ENCODE peak calls at places on chromosomes 3 and 15, in ten cellular contexts. One of them, this sample, is unnamed. For H3K9me3, the result is how much of the 10 kb centered on the place peaks cover.

GRCh38 chr3:21446027-21446426 is 305.0 kb downstream of the ZNF385D start:
- DNase-seq in suprapubic skin: no peak
- DNase-seq in breast epithelium: no peak
- DNase-seq in Peyer's patch: no peak
- DNase-seq in upper lobe of left lung: no peak
- DNase-seq in uterus: no peak
- DNase-seq in heart left ventricle: no peak
- DNase-seq in A549: no peak
- DNase-seq in body of pancreas: no peak
- DNase-seq in vagina: no peak
- DNase-seq in this sample: no peak

GRCh38 chr15:38508647-38509046 is 54.7 kb downstream of the FAM98B start:
- DNase-seq in Peyer's patch: no peak
- DNase-seq in heart left ventricle: no peak
- DNase-seq in breast epithelium: no peak
- DNase-seq in A549: no peak
- DNase-seq in upper lobe of left lung: no peak
- DNase-seq in vagina: no peak
- DNase-seq in body of pancreas: no peak
- DNase-seq in suprapubic skin: no peak
- DNase-seq in uterus: no peak
- DNase-seq in this sample: no peak

GRCh38 chr15:25177955-25178801 is 223.4 kb downstream of the SNRPN start:
- DNase-seq in suprapubic skin: peak
- DNase-seq in uterus: peak
- DNase-seq in breast epithelium: peak
- DNase-seq in body of pancreas: peak
- DNase-seq in upper lobe of left lung: peak
- DNase-seq in vagina: peak
- DNase-seq in Peyer's patch: peak
- DNase-seq in heart left ventricle: peak
- DNase-seq in A549: no peak
- DNase-seq in this sample: peak

GRCh38 chr3:55511895-55512585 is 24.9 kb upstream of the WNT5A start:
- DNase-seq in upper lobe of left lung: no peak
- DNase-seq in vagina: no peak
- DNase-seq in breast epithelium: no peak
- DNase-seq in heart left ventricle: no peak
- DNase-seq in Peyer's patch: no peak
- DNase-seq in A549: no peak
- DNase-seq in body of pancreas: no peak
- DNase-seq in suprapubic skin: no peak
- DNase-seq in uterus: no peak
- DNase-seq in this sample: no peak

GRCh38 chr3:42117175-42118008 is 26.2 kb downstream of the TRAK1 start:
- DNase-seq in Peyer's patch: peak
- DNase-seq in breast epithelium: no peak
- DNase-seq in upper lobe of left lung: peak
- DNase-seq in suprapubic skin: no peak
- DNase-seq in vagina: peak
- DNase-seq in A549: peak
- DNase-seq in heart left ventricle: peak
- DNase-seq in body of pancreas: peak
- DNase-seq in uterus: peak
- DNase-seq in this sample: no peak

GRCh38 chr15:63876085-63876662 is 42.4 kb upstream of the HERC1 start:
- DNase-seq in Peyer's patch: no peak
- DNase-seq in vagina: no peak
- DNase-seq in upper lobe of left lung: no peak
- DNase-seq in suprapubic skin: no peak
- DNase-seq in breast epithelium: no peak
- DNase-seq in heart left ventricle: no peak
- DNase-seq in uterus: no peak
- DNase-seq in body of pancreas: no peak
- DNase-seq in A549: no peak
- DNase-seq in this sample: no peak

GRCh38 chr3:37272743-37273142 is 98.4 kb upstream of the LRRFIP2 start:
- DNase-seq in uterus: no peak
- DNase-seq in A549: no peak
- DNase-seq in Peyer's patch: no peak
- DNase-seq in vagina: no peak
- DNase-seq in suprapubic skin: no peak
- DNase-seq in heart left ventricle: no peak
- DNase-seq in body of pancreas: no peak
- DNase-seq in breast epithelium: no peak
- DNase-seq in upper lobe of left lung: no peak
- DNase-seq in this sample: no peak

GRCh38 chr15:33460166-33460805 is 149.5 kb downstream of the RYR3 start:
- DNase-seq in heart left ventricle: no peak
- DNase-seq in upper lobe of left lung: no peak
- DNase-seq in body of pancreas: no peak
- DNase-seq in uterus: no peak
- DNase-seq in Peyer's patch: no peak
- DNase-seq in breast epithelium: no peak
- DNase-seq in A549: no peak
- DNase-seq in suprapubic skin: no peak
- DNase-seq in vagina: no peak
- DNase-seq in this sample: no peak

GRCh38 chr3:17865626-17866025 is 123.2 kb upstream of the TBC1D5 start:
- DNase-seq in breast epithelium: no peak
- DNase-seq in upper lobe of left lung: no peak
- DNase-seq in suprapubic skin: no peak
- DNase-seq in uterus: no peak
- DNase-seq in vagina: no peak
- DNase-seq in A549: no peak
- DNase-seq in Peyer's patch: no peak
- DNase-seq in heart left ventricle: no peak
- DNase-seq in body of pancreas: no peak
- DNase-seq in this sample: no peak

GRCh38 chr3:122560680-122561079 is 3.4 kb downstream of the PARP9 start:
- DNase-seq in upper lobe of left lung: no peak
- DNase-seq in suprapubic skin: no peak
- DNase-seq in Peyer's patch: peak
- DNase-seq in A549: peak
- DNase-seq in breast epithelium: no peak
- DNase-seq in uterus: no peak
- DNase-seq in vagina: no peak
- DNase-seq in body of pancreas: peak
- DNase-seq in heart left ventricle: peak
- DNase-seq in this sample: no peak

GRCh38 chr3:187292186-187292585 is 649 bp upstream of the MASP1 start:
- DNase-seq in upper lobe of left lung: no peak
- DNase-seq in vagina: no peak
- DNase-seq in breast epithelium: no peak
- DNase-seq in heart left ventricle: no peak
- DNase-seq in uterus: no peak
- DNase-seq in A549: no peak
- DNase-seq in body of pancreas: no peak
- DNase-seq in Peyer's patch: no peak
- DNase-seq in suprapubic skin: no peak
- DNase-seq in this sample: no peak

GRCh38 chr3:187288176-187288893 is 3.2 kb downstream of the MASP1 start:
- DNase-seq in body of pancreas: no peak
- DNase-seq in upper lobe of left lung: peak
- DNase-seq in vagina: no peak
- DNase-seq in heart left ventricle: peak
- DNase-seq in suprapubic skin: no peak
- DNase-seq in Peyer's patch: no peak
- DNase-seq in A549: no peak
- DNase-seq in breast epithelium: no peak
- DNase-seq in uterus: no peak
- DNase-seq in this sample: no peak

GRCh38 chr3:187291512-187292132 is at the start of gene MASP1:
- DNase-seq in upper lobe of left lung: peak
- DNase-seq in breast epithelium: no peak
- DNase-seq in A549: no peak
- DNase-seq in suprapubic skin: no peak
- DNase-seq in vagina: no peak
- DNase-seq in Peyer's patch: no peak
- DNase-seq in body of pancreas: peak
- DNase-seq in uterus: no peak
- DNase-seq in heart left ventricle: peak
- DNase-seq in this sample: no peak

GRCh38 chr3:187291001-187291511 is 481 bp downstream of the MASP1 start:
- DNase-seq in suprapubic skin: no peak
- DNase-seq in heart left ventricle: peak
- DNase-seq in A549: no peak
- DNase-seq in breast epithelium: no peak
- DNase-seq in body of pancreas: peak
- DNase-seq in uterus: peak
- DNase-seq in Peyer's patch: no peak
- DNase-seq in upper lobe of left lung: no peak
- DNase-seq in vagina: no peak
- DNase-seq in this sample: no peak

DNA sequence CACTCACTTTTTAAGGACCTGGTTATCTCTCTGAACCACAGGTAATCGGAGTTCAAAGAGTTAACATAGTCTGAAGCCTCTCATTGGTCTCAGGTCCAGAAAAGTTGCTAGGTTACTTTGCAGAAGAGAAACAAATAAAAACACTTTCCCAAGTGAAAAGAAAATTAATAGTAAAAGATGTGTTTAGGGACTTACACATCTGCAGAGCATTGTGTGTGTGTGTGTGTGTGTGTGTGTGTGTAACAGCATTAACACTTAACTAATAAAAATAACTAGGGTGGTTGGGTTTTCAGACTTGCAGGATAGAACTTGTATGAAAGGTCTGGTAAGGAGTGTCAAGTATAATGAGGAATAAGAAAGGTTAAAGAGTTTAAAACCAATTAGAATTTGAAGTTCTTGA is 976 bp downstream of the MASP1 start:
- DNase-seq in suprapubic skin: no peak
- DNase-seq in body of pancreas: no peak
- DNase-seq in vagina: no peak
- DNase-seq in A549: no peak
- DNase-seq in Peyer's patch: no peak
- DNase-seq in upper lobe of left lung: no peak
- DNase-seq in heart left ventricle: no peak
- DNase-seq in uterus: no peak
- DNase-seq in breast epithelium: no peak
- DNase-seq in this sample: no peak
- H3K4me3 ChIP-seq in suprapubic skin: peak
- H3K4me3 ChIP-seq in body of pancreas: no peak
- H3K4me3 ChIP-seq in vagina: peak
- H3K4me3 ChIP-seq in A549: no peak
- H3K4me3 ChIP-seq in Peyer's patch: no peak
- H3K4me3 ChIP-seq in upper lobe of left lung: no peak
- H3K4me3 ChIP-seq in heart left ventricle: peak
- H3K4me3 ChIP-seq in uterus: peak
- H3K4me3 ChIP-seq in breast epithelium: no peak
- H3K4me3 ChIP-seq in this sample: no peak

GRCh38 chr3:12748477-12748876 is 10.6 kb downstream of the TMEM40 start:
- DNase-seq in Peyer's patch: no peak
- DNase-seq in uterus: no peak
- DNase-seq in heart left ventricle: no peak
- DNase-seq in body of pancreas: no peak
- DNase-seq in vagina: no peak
- DNase-seq in suprapubic skin: no peak
- DNase-seq in A549: no peak
- DNase-seq in breast epithelium: no peak
- DNase-seq in upper lobe of left lung: no peak
- DNase-seq in this sample: no peak

GRCh38 chr3:12750658-12751071 is 8.4 kb downstream of the TMEM40 start:
- DNase-seq in heart left ventricle: no peak
- DNase-seq in body of pancreas: no peak
- DNase-seq in A549: no peak
- DNase-seq in Peyer's patch: no peak
- DNase-seq in uterus: peak
- DNase-seq in suprapubic skin: no peak
- DNase-seq in vagina: no peak
- DNase-seq in upper lobe of left lung: no peak
- DNase-seq in breast epithelium: no peak
- DNase-seq in this sample: no peak

GRCh38 chr3:12751548-12751947 is 7.5 kb downstream of the TMEM40 start:
- DNase-seq in A549: peak
- DNase-seq in upper lobe of left lung: no peak
- DNase-seq in suprapubic skin: no peak
- DNase-seq in breast epithelium: no peak
- DNase-seq in Peyer's patch: no peak
- DNase-seq in heart left ventricle: no peak
- DNase-seq in uterus: no peak
- DNase-seq in body of pancreas: no peak
- DNase-seq in vagina: no peak
- DNase-seq in this sample: no peak

GRCh38 chr3:12752111-12752510 is 6.9 kb downstream of the TMEM40 start:
- DNase-seq in uterus: no peak
- DNase-seq in suprapubic skin: no peak
- DNase-seq in heart left ventricle: no peak
- DNase-seq in upper lobe of left lung: no peak
- DNase-seq in Peyer's patch: no peak
- DNase-seq in A549: no peak
- DNase-seq in vagina: no peak
- DNase-seq in breast epithelium: no peak
- DNase-seq in body of pancreas: no peak
- DNase-seq in this sample: no peak

DNA sequence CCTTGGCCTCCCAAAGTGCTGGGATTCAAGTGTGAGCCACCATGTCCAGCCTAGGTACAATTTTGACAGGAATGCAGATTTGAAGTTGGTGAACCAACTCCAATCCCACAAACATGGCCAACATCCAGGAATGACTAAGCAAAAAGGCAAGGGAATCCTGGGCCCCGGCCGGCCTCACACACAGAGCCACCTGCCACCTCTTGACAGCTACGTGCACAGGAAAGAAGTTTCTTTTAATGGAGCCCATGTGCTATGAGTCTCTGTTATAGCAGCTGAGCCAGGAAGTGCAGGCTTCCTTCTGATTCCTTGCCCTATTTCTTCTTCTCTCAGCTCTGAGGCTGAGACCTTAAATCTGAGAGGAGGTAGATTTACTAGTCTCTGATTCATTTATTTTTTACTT is 8.8 kb downstream of the TMEM40 start:
- DNase-seq in vagina: no peak
- DNase-seq in heart left ventricle: peak
- DNase-seq in A549: peak
- DNase-seq in uterus: peak
- DNase-seq in Peyer's patch: no peak
- DNase-seq in body of pancreas: peak
- DNase-seq in breast epithelium: no peak
- DNase-seq in suprapubic skin: no peak
- DNase-seq in upper lobe of left lung: no peak
- DNase-seq in this sample: no peak
- TF ChIP-seq POLR2A in vagina: no peak
- TF ChIP-seq POLR2A in heart left ventricle: no peak
- TF ChIP-seq POLR2A in A549: no peak
- TF ChIP-seq POLR2A in uterus: no peak
- TF ChIP-seq POLR2A in Peyer's patch: no peak
- TF ChIP-seq POLR2A in body of pancreas: no peak
- TF ChIP-seq POLR2A in breast epithelium: no peak
- TF ChIP-seq POLR2A in suprapubic skin: no peak
- TF ChIP-seq POLR2A in upper lobe of left lung: no peak
- TF ChIP-seq POLR2A in this sample: no peak

GRCh38 chr3:98402507-98402906 is 12.0 kb downstream of the OR5K3 start:
- DNase-seq in A549: no peak
- DNase-seq in upper lobe of left lung: no peak
- DNase-seq in suprapubic skin: no peak
- DNase-seq in vagina: no peak
- DNase-seq in heart left ventricle: no peak
- DNase-seq in Peyer's patch: no peak
- DNase-seq in uterus: no peak
- DNase-seq in breast epithelium: no peak
- DNase-seq in body of pancreas: no peak
- DNase-seq in this sample: no peak
- H3K9me3 ChIP-seq in A549: under half
- H3K9me3 ChIP-seq in upper lobe of left lung: under half
- H3K9me3 ChIP-seq in suprapubic skin: under half
- H3K9me3 ChIP-seq in vagina: under half
- H3K9me3 ChIP-seq in heart left ventricle: under half
- H3K9me3 ChIP-seq in Peyer's patch: under half
- H3K9me3 ChIP-seq in uterus: under half
- H3K9me3 ChIP-seq in breast epithelium: half or more
- H3K9me3 ChIP-seq in body of pancreas: under half
- H3K9me3 ChIP-seq in this sample: half or more

GRCh38 chr3:71984843-71985594 is 200.1 kb upstream of the PROK2 start:
- DNase-seq in A549: no peak
- DNase-seq in vagina: no peak
- DNase-seq in Peyer's patch: no peak
- DNase-seq in body of pancreas: no peak
- DNase-seq in uterus: no peak
- DNase-seq in upper lobe of left lung: no peak
- DNase-seq in breast epithelium: no peak
- DNase-seq in heart left ventricle: no peak
- DNase-seq in suprapubic skin: no peak
- DNase-seq in this sample: no peak
- H3K4me3 ChIP-seq in A549: no peak
- H3K4me3 ChIP-seq in vagina: no peak
- H3K4me3 ChIP-seq in Peyer's patch: no peak
- H3K4me3 ChIP-seq in body of pancreas: no peak
- H3K4me3 ChIP-seq in uterus: no peak
- H3K4me3 ChIP-seq in upper lobe of left lung: no peak
- H3K4me3 ChIP-seq in breast epithelium: no peak
- H3K4me3 ChIP-seq in heart left ventricle: no peak
- H3K4me3 ChIP-seq in suprapubic skin: no peak
- H3K4me3 ChIP-seq in this sample: no peak

This sample was measured in spleen.